ENCODE peak calls at places on chromosomes 4 and X, in ten cellular contexts. W is lower leg skin; A is cardiac fibroblast; P is tibial artery; G is B cell; X is astrocyte of the spinal cord; I is right lobe of liver; R is Peyer's patch; M is left ventricle myocardium inferior; K is CD4-positive, alpha-beta T cell. Q is an unnamed sample.

GRCh38 chr4:67963345-67963744 is at the start of gene TMPRSS11A:
- DNase-seq in K (no peak), A (no peak), I (no peak), G (no peak), X (no peak), M (no peak), P (no peak), R (no peak), W (no peak), Q (no peak)

GRCh38 chrX:94204524-94204923 is 530.5 kb downstream of the FAM133A start:
- DNase-seq in I (no peak), K (no peak), W (no peak), M (no peak), G (no peak), A (no peak), X (no peak), P (no peak), R (no peak), Q (no peak)

GRCh38 chr4:142095886-142096605 is 459.7 kb downstream of the IL15 start:
- DNase-seq in I (no peak), K (no peak), P (peak; percentile 60), W (no peak), X (peak; percentile 94), M (no peak), G (no peak), A (peak; percentile 97), R (no peak), Q (peak; percentile 49)

GRCh38 chrX:130401415-130402210 is at the start of gene RBMX2:
- DNase-seq in W (peak; percentile 91), X (peak; percentile 73), I (peak; percentile 81), A (peak; percentile 71), G (peak; percentile 76), P (peak; percentile 82), M (peak; percentile 73), K (peak; percentile 57), R (peak; percentile 62), Q (peak; percentile 71)

GRCh38 chr4:65139998-65140397 is 530.3 kb downstream of the EPHA5 start:
- DNase-seq in W (no peak), I (no peak), R (no peak), K (no peak), P (no peak), G (no peak), M (no peak), A (no peak), X (peak; percentile 0), Q (no peak)

GRCh38 chr4:155658665-155659064 is 8.0 kb upstream of the GUCY1A1 start:
- DNase-seq in G (no peak), I (no peak), P (no peak), R (no peak), K (no peak), M (no peak), A (no peak), W (no peak), X (no peak), Q (no peak)

GRCh38 chr4:85946821-85947220 is 413.0 kb downstream of the MAPK10 start:
- DNase-seq in W (no peak), I (no peak), A (peak; percentile 43), R (no peak), G (no peak), K (no peak), P (no peak), X (no peak), M (no peak), Q (no peak)

GRCh38 chr4:147360301-147360700 is 120.6 kb upstream of the EDNRA start:
- DNase-seq in K (no peak), I (no peak), G (no peak), W (no peak), A (peak; percentile 88), R (no peak), M (no peak), X (peak; percentile 95), P (no peak), Q (no peak)

GRCh38 chr4:57044996-57045395 is 65.2 kb downstream of the IGFBP7 start:
- DNase-seq in P (no peak), A (peak; percentile 64), X (peak; percentile 73), W (no peak), R (no peak), M (no peak), K (no peak), G (no peak), I (no peak), Q (no peak)

GRCh38 chr4:57131849-57132745 is 21.9 kb upstream of the IGFBP7 start:
- DNase-seq in K (no peak), M (no peak), A (peak; percentile 15), I (no peak), R (no peak), X (peak; percentile 65), G (no peak), P (no peak), W (no peak), Q (peak; percentile 80)

GRCh38 chr4:130851932-130852331 is 1756.0 kb downstream of the C4orf33 start:
- DNase-seq in M (no peak), W (no peak), G (no peak), P (no peak), R (no peak), I (peak; percentile 55), A (no peak), K (no peak), X (no peak), Q (no peak)

GRCh38 chr4:123941306-123941705 is 544.7 kb downstream of the SPRY1 start:
- DNase-seq in G (no peak), K (no peak), A (peak; percentile 19), X (peak; percentile 36), I (no peak), M (no peak), P (no peak), R (no peak), W (no peak), Q (no peak)

GRCh38 chr4:8362483-8362882 is 78.0 kb downstream of the ACOX3 start:
- DNase-seq in P (no peak), M (no peak), I (no peak), R (no peak), X (no peak), W (no peak), K (no peak), G (no peak), A (no peak), Q (no peak)

GRCh38 chrX:23008431-23009099 is 8.8 kb downstream of the DDX53 start:
- DNase-seq in P (no peak), R (no peak), I (no peak), G (no peak), W (no peak), X (peak; percentile 53), K (no peak), A (peak; percentile 41), M (no peak), Q (no peak)

GRCh38 chr4:70619778-70620177 is 8.8 kb upstream of the ENAM start:
- DNase-seq in I (no peak), K (no peak), X (no peak), P (no peak), R (no peak), G (no peak), W (no peak), A (no peak), M (no peak), Q (no peak)

GRCh38 chr4:17324431-17324830 is 187.5 kb downstream of the QDPR start:
- DNase-seq in W (no peak), G (no peak), P (no peak), K (peak; percentile 19), X (peak; percentile 70), M (no peak), I (no peak), R (no peak), A (peak; percentile 69), Q (peak; percentile 40)
- TF ChIP-seq CTCF in W (no peak), G (no peak), P (peak; percentile 59), K (peak; percentile 63), X (peak; percentile 60), M (peak; percentile 78), I (peak; percentile 53), R (peak; percentile 24), A (peak; percentile 61), Q (peak; percentile 77)

GRCh38 chr4:113153529-113154101 is 104.2 kb downstream of the ANK2 start:
- DNase-seq in A (peak; percentile 66), X (no peak), M (no peak), W (no peak), R (no peak), I (no peak), K (no peak), P (no peak), G (no peak), Q (peak; percentile 29)
- TF ChIP-seq CTCF in A (no peak), X (no peak), M (no peak), W (no peak), R (no peak), I (peak; percentile 38), K (no peak), P (no peak), G (no peak), Q (no peak)

GRCh38 chrX:153520286-153520917 is 3.0 kb downstream of the ATP2B3 start:
- DNase-seq in X (no peak), G (no peak), K (no peak), P (no peak), M (no peak), I (no peak), R (no peak), W (no peak), A (no peak), Q (no peak)
- TF ChIP-seq CTCF in X (no peak), G (no peak), K (no peak), P (no peak), M (no peak), I (no peak), R (no peak), W (no peak), A (no peak), Q (no peak)

GRCh38 chr4:108683479-108683878 is 33.1 kb downstream of the OSTC start:
- DNase-seq in G (no peak), M (no peak), W (no peak), P (no peak), K (no peak), R (no peak), X (peak; percentile 52), I (no peak), A (peak; percentile 57), Q (no peak)
- TF ChIP-seq CTCF in G (no peak), M (peak; percentile 41), W (no peak), P (no peak), K (no peak), R (no peak), X (peak; percentile 40), I (peak; percentile 51), A (peak; percentile 33), Q (no peak)

GRCh38 chr4:121514443-121514842 is 133.6 kb upstream of the QRFPR start:
- DNase-seq in P (no peak), R (no peak), A (no peak), G (no peak), M (no peak), K (no peak), X (no peak), W (no peak), I (no peak), Q (no peak)
- TF ChIP-seq CTCF in P (no peak), R (no peak), A (no peak), G (no peak), M (no peak), K (no peak), X (peak; percentile 2), W (no peak), I (no peak), Q (no peak)

Q was measured in thyroid gland.